ENCODE peak calls at places on chromosome X, in six cellular contexts. H is OCI-LY7; C is choroid plexus epithelial cell; B is CD8-positive, alpha-beta T cell; E is A549; N is AG09309. L is an unnamed sample.

GRCh38 chrX:84501798-84502628 is at the start of gene HDX:
- DNase-seq in H (no peak), C (peak; percentile 92), B (peak; percentile 21), E (peak; percentile 81), N (peak; percentile 34), L (peak; percentile 46)

GRCh38 chrX:34884693-34885277 is 57.8 kb upstream of the FAM47B start:
- DNase-seq in H (no peak), C (peak; percentile 90), B (no peak), E (peak; percentile 73), N (no peak), L (no peak)

GRCh38 chrX:19721726-19722370 is 165.6 kb downstream of the SH3KBP1 start:
- DNase-seq in H (no peak), C (no peak), B (no peak), E (no peak), N (no peak), L (no peak)

GRCh38 chrX:56796641-56797395 is 67.8 kb downstream of the NBDY start:
- DNase-seq in H (no peak), C (no peak), B (no peak), E (no peak), N (no peak), L (no peak)

GRCh38 chrX:95063554-95063953 is 1389.5 kb downstream of the FAM133A start:
- DNase-seq in H (no peak), C (peak; percentile 43), B (no peak), E (no peak), N (no peak), L (no peak)

GRCh38 chrX:85995641-85996040 is 51.7 kb downstream of the CHM start:
- DNase-seq in H (no peak), C (no peak), B (no peak), E (no peak), N (no peak), L (no peak)

GRCh38 chrX:45068555-45068954 is 132.1 kb downstream of the DIPK2B start:
- DNase-seq in H (no peak), C (peak; percentile 9), B (no peak), E (no peak), N (no peak), L (no peak)

GRCh38 chrX:53714580-53715335 is 28.2 kb upstream of the HUWE1 start:
- DNase-seq in H (peak; percentile 72), C (peak; percentile 71), B (no peak), E (no peak), N (no peak), L (peak; percentile 89)

GRCh38 chrX:138709886-138710285 is 1.6 kb downstream of the FGF13 start:
- DNase-seq in H (no peak), C (no peak), B (no peak), E (no peak), N (no peak), L (no peak)

GRCh38 chrX:66166671-66167070 is 2.6 kb downstream of the HEPH start:
- DNase-seq in H (no peak), C (no peak), B (no peak), E (no peak), N (no peak), L (no peak)

GRCh38 chrX:135513140-135513535 is 7.3 kb upstream of the INTS6L start:
- DNase-seq in H (no peak), C (no peak), B (no peak), E (no peak), N (no peak), L (peak; percentile 2)

GRCh38 chrX:123121241-123121640 is 62.8 kb upstream of the GRIA3 start:
- DNase-seq in H (no peak), C (no peak), B (no peak), E (no peak), N (no peak), L (no peak)

GRCh38 chrX:94288325-94288724 is 614.3 kb downstream of the FAM133A start:
- DNase-seq in H (no peak), C (no peak), B (no peak), E (no peak), N (no peak), L (no peak)

GRCh38 chrX:150032742-150033141 is 94.5 kb upstream of the EOLA2 start:
- DNase-seq in H (no peak), C (peak; percentile 79), B (no peak), E (peak; percentile 42), N (peak; percentile 38), L (no peak)

GRCh38 chrX:42755820-42756219 is 22.1 kb downstream of the PPP1R2C start:
- DNase-seq in H (no peak), C (peak; percentile 52), B (no peak), E (no peak), N (peak; percentile 20), L (no peak)

GRCh38 chrX:106730385-106730784 is 3.9 kb downstream of the RNF128 start:
- DNase-seq in H (no peak), C (no peak), B (no peak), E (no peak), N (no peak), L (no peak)

GRCh38 chrX:15391850-15392249 is 7.6 kb upstream of the VEGFD start:
- DNase-seq in H (no peak), C (no peak), B (no peak), E (no peak), N (no peak), L (no peak)

GRCh38 chrX:120690344-120690743 is 60.5 kb upstream of the C1GALT1C1 start:
- DNase-seq in H (no peak), C (no peak), B (no peak), E (no peak), N (no peak), L (no peak)

GRCh38 chrX:115344885-115345653 is 55.6 kb downstream of the LUZP4 start:
- DNase-seq in H (no peak), C (peak; percentile 98), B (no peak), E (peak; percentile 91), N (peak; percentile 89), L (no peak)

GRCh38 chrX:48957477-48957826 is at the start of gene OTUD5:
- DNase-seq in H (peak; percentile 79), C (no peak), B (peak; percentile 62), E (no peak), N (no peak), L (peak; percentile 78)

GRCh38 chrX:32530802-32531403 is 680.4 kb downstream of the DMD start:
- DNase-seq in H (peak; percentile 71), C (peak; percentile 66), B (no peak), E (peak; percentile 38), N (no peak), L (peak; percentile 46)

GRCh38 chrX:145821898-145822567 is 4.4 kb downstream of the SLITRK2 start:
- DNase-seq in H (no peak), C (no peak), B (no peak), E (no peak), N (no peak), L (no peak)

GRCh38 chrX:81662381-81662780 is 460.5 kb downstream of the SH3BGRL start:
- DNase-seq in H (no peak), C (no peak), B (no peak), E (no peak), N (no peak), L (no peak)

GRCh38 chrX:22689290-22689689 is 310.5 kb upstream of the DDX53 start:
- DNase-seq in H (no peak), C (no peak), B (no peak), E (no peak), N (no peak), L (no peak)

GRCh38 chrX:38028300-38028699 is 21.9 kb downstream of the SYTL5 start:
- DNase-seq in H (no peak), C (no peak), B (no peak), E (no peak), N (no peak), L (no peak)

GRCh38 chrX:135707880-135708279 is 5.6 kb upstream of the CT45A1 start:
- DNase-seq in H (peak; percentile 34), C (no peak), B (no peak), E (peak; percentile 60), N (no peak), L (peak; percentile 52)

GRCh38 chrX:109685656-109686078 is 47.4 kb downstream of the ACSL4 start:
- DNase-seq in H (no peak), C (no peak), B (no peak), E (no peak), N (no peak), L (peak; percentile 18)
- H3K4me3 ChIP-seq in H (no peak overlapping the region), C (no peak overlapping the region), B (no peak overlapping the region), E (no peak overlapping the region), N (no peak overlapping the region), L (no peak overlapping the region)

DNA sequence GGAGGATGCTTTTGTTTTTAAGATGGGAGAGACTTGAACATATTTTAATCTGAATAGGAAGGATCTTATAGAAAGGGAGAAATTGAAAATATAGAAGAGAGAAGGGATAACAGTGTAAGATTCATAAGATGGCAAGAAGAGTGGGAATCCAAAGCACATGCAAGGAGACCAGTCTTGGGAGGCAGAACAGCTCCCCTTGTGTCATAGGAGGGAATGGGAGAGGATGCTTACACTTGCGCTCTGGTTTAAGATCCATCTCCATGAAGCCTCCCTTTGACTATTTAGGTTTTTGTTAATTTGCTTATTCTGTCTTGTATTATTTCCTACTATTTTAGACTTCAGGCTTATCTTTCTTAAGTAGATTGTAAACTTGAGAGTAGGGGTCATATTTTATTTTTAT is 42.7 kb downstream of the KIF4A start:
- DNase-seq in H (no peak), C (no peak), B (no peak), E (peak; percentile 20), N (no peak), L (no peak)
- TF ChIP-seq CTCF in H (no peak), C (peak; percentile 44), B (no peak), E (no peak), N (peak; percentile 26), L (no peak)

GRCh38 chrX:154804957-154805695 is at the start of gene MPP1:
- DNase-seq in H (peak; percentile 62), C (peak; percentile 79), B (peak; percentile 49), E (peak; percentile 73), N (no peak), L (peak; percentile 78)

GRCh38 chrX:154805696-154806091 is 409 bp upstream of the MPP1 start:
- DNase-seq in H (no peak), C (peak; percentile 61), B (no peak), E (no peak), N (no peak), L (no peak)

GRCh38 chrX:154800508-154801207 is 4.6 kb downstream of the MPP1 start:
- DNase-seq in H (no peak), C (no peak), B (no peak), E (no peak), N (no peak), L (no peak)

GRCh38 chrX:154804564-154804956 is 725 bp downstream of the MPP1 start:
- DNase-seq in H (no peak), C (no peak), B (no peak), E (no peak), N (no peak), L (no peak)

DNA sequence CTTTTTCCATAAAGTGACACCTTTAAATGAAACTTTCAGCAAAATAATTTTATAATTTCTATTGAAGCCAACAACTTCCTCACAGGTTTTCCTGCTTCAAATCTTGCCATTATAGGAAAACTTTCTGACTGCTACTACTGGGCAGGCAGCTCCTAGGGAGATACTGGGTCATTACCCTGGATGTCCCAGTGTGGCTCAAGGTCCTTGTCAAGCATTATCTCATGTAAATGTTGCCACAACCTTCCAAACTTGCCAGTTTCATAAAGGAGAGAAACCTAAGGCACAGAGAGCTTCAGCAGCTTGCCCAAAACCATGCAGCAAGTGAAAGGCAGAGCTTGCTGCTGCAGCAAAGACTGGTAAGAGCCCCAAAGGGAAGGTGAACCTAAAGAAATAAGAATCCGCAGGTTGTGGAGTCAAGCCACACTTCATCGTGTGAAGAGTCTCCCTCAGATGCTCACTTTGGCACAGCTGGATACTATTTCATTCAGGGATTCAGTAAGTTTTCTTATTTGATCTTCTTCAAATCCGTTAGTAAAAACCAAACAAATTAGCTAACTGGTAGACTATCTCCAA is 2.4 kb downstream of the MPP1 start:
- DNase-seq in H (no peak), C (no peak), B (no peak), E (no peak), N (no peak), L (no peak)
- H3K4me3 ChIP-seq in H (no peak overlapping the region), C (no peak overlapping the region), B (no peak overlapping the region), E (no peak overlapping the region), N (no peak overlapping the region), L (no peak overlapping the region)

GRCh38 chrX:151359931-151360871 is 36.8 kb upstream of the VMA21 start:
- DNase-seq in H (peak; percentile 2), C (peak; percentile 10), B (peak; percentile 4), E (no peak), N (no peak), L (peak; percentile 16)
- TF ChIP-seq CTCF in H (peak; percentile 65), C (peak; percentile 72), B (peak; percentile 45), E (peak; percentile 54), N (peak; percentile 77), L (peak; percentile 69)

L was measured in GM12865.